ENCODE peak calls at places on chromosomes 13 and 19, in eight cellular contexts. T, B, J, N, G, P, K and U are unnamed samples.

GRCh38 chr13:85314686-85315085 is 484.5 kb downstream of the SLITRK6 start:
- DNase-seq in B (no peak), K (no peak), N (no peak), J (no peak), G (no peak), P (no peak), T (no peak), U (no peak)

GRCh38 chr19:34224996-34225658 is 29.2 kb upstream of the GARRE1 start:
- DNase-seq in N (no peak), T (no peak), P (no peak), B (peak; percentile 29), J (peak; percentile 11), G (no peak), K (peak; percentile 70), U (no peak)

GRCh38 chr19:15418112-15418587 is 638 bp downstream of the AKAP8L start:
- DNase-seq in J (no peak), K (no peak), B (peak; percentile 20), P (no peak), T (no peak), G (no peak), N (no peak), U (no peak)

GRCh38 chr19:10290876-10291553 is 1.3 kb downstream of the ICAM5 start:
- DNase-seq in B (no peak), T (peak; percentile 91), J (peak; percentile 72), P (no peak), K (peak; percentile 76), G (no peak), N (peak; percentile 64), U (no peak)

GRCh38 chr13:29454931-29455481 is 140.5 kb downstream of the SLC7A1 start:
- DNase-seq in P (peak; percentile 12), N (no peak), T (no peak), J (peak; percentile 62), G (no peak), K (peak; percentile 63), B (no peak), U (no peak)

GRCh38 chr19:4889034-4889825 is 13.5 kb downstream of the ARRDC5 start:
- DNase-seq in B (peak; percentile 63), N (no peak), P (peak; percentile 38), T (no peak), J (no peak), K (no peak), G (no peak), U (no peak)

GRCh38 chr19:12994701-12995595 is at the start of gene NFIX:
- DNase-seq in T (peak; percentile 88), G (peak; percentile 63), N (peak; percentile 78), P (no peak), K (peak; percentile 60), B (peak; percentile 56), J (peak; percentile 69), U (no peak)

GRCh38 chr13:26247011-26247410 is 6.9 kb upstream of the CDK8 start:
- DNase-seq in T (no peak), B (no peak), P (no peak), N (no peak), G (no peak), J (no peak), K (no peak), U (no peak)

GRCh38 chr13:102055116-102055515 is 346.7 kb downstream of the FGF14 start:
- DNase-seq in J (no peak), N (no peak), G (no peak), P (no peak), B (no peak), T (no peak), K (no peak), U (no peak)

GRCh38 chr13:99383946-99384345 is 76.7 kb upstream of the GPR183 start:
- DNase-seq in K (no peak), N (no peak), G (no peak), P (no peak), T (no peak), B (no peak), J (no peak), U (no peak)

GRCh38 chr13:111387026-111387871 is 66.8 kb downstream of the TEX29 start:
- DNase-seq in J (no peak), P (no peak), N (no peak), G (no peak), B (no peak), T (no peak), K (no peak), U (no peak)

GRCh38 chr13:24827799-24828198 is 63.8 kb downstream of the RNF17 start:
- DNase-seq in B (no peak), J (no peak), P (no peak), G (no peak), N (no peak), T (no peak), K (no peak), U (no peak)

GRCh38 chr19:10207026-10207425 is 12.3 kb upstream of the DNMT1 start:
- DNase-seq in N (no peak), K (no peak), P (no peak), T (no peak), J (peak; percentile 58), G (no peak), B (no peak), U (no peak)

GRCh38 chr19:49447485-49448431 is 3.9 kb downstream of the PIH1D1 start:
- DNase-seq in T (no peak), G (no peak), J (peak; percentile 48), K (peak; percentile 97), B (peak; percentile 21), P (no peak), N (peak; percentile 63), U (no peak)

GRCh38 chr19:27962260-27962659 is 1250.7 kb downstream of the UQCRFS1 start:
- DNase-seq in G (no peak), P (no peak), J (no peak), T (no peak), N (no peak), K (peak; percentile 10), B (peak; percentile 38), U (no peak)

GRCh38 chr13:31908696-31909386 is 122.7 kb upstream of the FRY start:
- DNase-seq in T (no peak), J (peak; percentile 54), G (no peak), N (no peak), K (no peak), B (no peak), P (no peak), U (no peak)

GRCh38 chr13:32179708-32180107 is 135.5 kb downstream of the ZAR1L start:
- DNase-seq in J (no peak), G (no peak), B (no peak), K (peak; percentile 9), N (no peak), P (no peak), T (no peak), U (no peak)

GRCh38 chr13:64397699-64398098 is 2832.4 kb downstream of the PCDH9 start:
- DNase-seq in B (peak; percentile 5), T (no peak), J (no peak), K (no peak), N (no peak), G (no peak), P (peak; percentile 4), U (no peak)

GRCh38 chr13:73721571-73721970 is 412.6 kb downstream of the KLF12 start:
- DNase-seq in T (no peak), K (no peak), N (no peak), B (no peak), P (no peak), G (no peak), J (no peak), U (no peak)

GRCh38 chr19:17125052-17125727 is 49.6 kb downstream of the MYO9B start:
- DNase-seq in J (no peak), N (no peak), T (no peak), G (no peak), P (no peak), B (peak; percentile 42), K (no peak), U (no peak)

GRCh38 chr19:18437481-18438330 is at the start of gene ISYNA1:
- DNase-seq in T (no peak), G (peak; percentile 62), K (peak; percentile 79), J (no peak), B (peak; percentile 60), N (peak; percentile 72), P (no peak), U (no peak)
- TF ChIP-seq CTCF in T (no peak), G (no peak), K (no peak), J (no peak), B (no peak), N (peak; percentile 0), P (no peak), U (no peak)

GRCh38 chr19:45189971-45190370 is 11.4 kb downstream of the BLOC1S3 start:
- DNase-seq in K (no peak), N (no peak), J (no peak), T (no peak), B (no peak), G (no peak), P (no peak), U (no peak)

GRCh38 chr19:45186509-45187334 is 8.1 kb downstream of the BLOC1S3 start:
- DNase-seq in G (no peak), B (no peak), P (no peak), K (no peak), N (no peak), T (no peak), J (no peak), U (no peak)

GRCh38 chr19:45191324-45191845 is 12.8 kb downstream of the BLOC1S3 start:
- DNase-seq in G (no peak), K (no peak), T (no peak), P (no peak), B (no peak), N (no peak), J (no peak), U (no peak)

GRCh38 chr19:45184115-45184514 is 5.5 kb downstream of the BLOC1S3 start:
- DNase-seq in K (no peak), T (no peak), B (no peak), G (no peak), P (no peak), J (no peak), N (no peak), U (no peak)

GRCh38 chr19:45187421-45188100 is 9.0 kb downstream of the BLOC1S3 start:
- DNase-seq in J (peak; percentile 48), P (no peak), N (no peak), G (no peak), T (no peak), B (peak; percentile 17), K (peak; percentile 93), U (no peak)
- TF ChIP-seq CTCF in J (peak; percentile 27), P (peak; percentile 50), N (peak; percentile 62), G (peak; percentile 53), T (peak; percentile 41), B (peak; percentile 53), K (peak; percentile 76), U (no peak)

GRCh38 chr19:18161691-18162039 is 8.7 kb downstream of the PIK3R2 start:
- DNase-seq in G (no peak), N (no peak), P (no peak), T (no peak), B (no peak), K (no peak), J (no peak), U (no peak)
- TF ChIP-seq CTCF in G (no peak), N (peak; percentile 22), P (no peak), T (no peak), B (no peak), K (no peak), J (no peak), U (no peak)

DNA sequence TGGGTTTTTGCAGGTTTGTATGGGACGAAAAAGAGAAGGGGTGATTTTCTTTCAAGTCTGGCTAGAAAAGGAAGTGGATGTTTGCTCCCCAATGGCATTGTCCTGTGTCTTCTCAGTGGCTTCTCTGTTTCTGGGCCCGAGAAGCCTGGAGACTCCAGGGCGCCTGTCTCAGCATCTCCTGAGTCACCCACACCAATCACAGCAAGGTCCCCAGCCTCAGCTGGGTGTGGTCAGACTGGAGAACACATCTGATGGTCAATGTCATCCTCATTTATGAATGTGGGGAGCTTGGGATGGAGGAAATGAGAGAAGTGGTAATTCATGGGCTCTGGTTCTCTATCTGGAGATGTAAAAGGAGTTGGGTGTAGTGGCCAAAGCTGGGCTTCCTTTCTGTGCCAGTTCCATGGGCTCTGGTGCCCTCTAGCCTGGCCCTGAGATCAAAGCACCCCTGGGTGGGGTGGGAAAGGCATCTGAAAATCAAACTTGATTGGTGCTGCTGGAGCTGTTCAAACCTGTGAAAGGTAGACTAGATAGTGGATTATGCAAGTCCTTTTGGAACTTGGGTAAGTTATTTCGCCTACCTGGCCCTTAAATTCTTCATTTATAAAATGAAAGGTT is 13.4 kb downstream of the RASL11A start:
- DNase-seq in N (no peak), J (peak; percentile 61), K (no peak), G (no peak), B (peak; percentile 49), T (no peak), P (no peak), U (no peak)
- TF ChIP-seq CTCF in N (peak; percentile 50), J (peak; percentile 60), K (peak; percentile 15), G (no peak), B (peak; percentile 44), T (peak; percentile 22), P (peak; percentile 57), U (no peak)